ENCODE peak calls at places on chromosomes 13 and 19, in six cellular contexts. K is SJSA1, U is ACHN, V is ovary, T is 8988T, O is smooth muscle cell of the brain vasculature. N is an unnamed sample.
A peak's percentile ranks its signal among the peaks of the same experiment; 100 is the strongest.

GRCh38 chr13:113139580-113139979 is 17.0 kb downstream of the F10 start:
- DNase-seq in K (no peak), U (no peak), V (no peak), T (no peak), O (no peak), N (no peak)

GRCh38 chr19:18118420-18119242 is 21.1 kb downstream of the MAST3 start:
- DNase-seq in K (no peak), U (no peak), V (no peak), T (no peak), O (no peak), N (no peak)

GRCh38 chr13:79282976-79283375 is 123.1 kb downstream of the RBM26 start:
- DNase-seq in K (no peak), U (no peak), V (no peak), T (no peak), O (no peak), N (no peak)

GRCh38 chr13:24203726-24204295 is 43.3 kb downstream of the SPATA13 start:
- DNase-seq in K (no peak), U (no peak), V (no peak), T (no peak), O (no peak), N (no peak)

GRCh38 chr13:36530050-36530789 is 97.9 kb downstream of the CCNA1 start:
- DNase-seq in K (no peak), U (peak; percentile 72), V (no peak), T (no peak), O (no peak), N (no peak)

GRCh38 chr13:98466634-98467236 is 110.2 kb downstream of the STK24 start:
- DNase-seq in K (peak; percentile 55), U (peak; percentile 75), V (no peak), T (peak; percentile 66), O (no peak), N (no peak)

GRCh38 chr13:75566658-75567057 is 17.1 kb downstream of the UCHL3 start:
- DNase-seq in K (peak; percentile 25), U (peak; percentile 44), V (no peak), T (no peak), O (no peak), N (no peak)

GRCh38 chr19:8512115-8512967 is 1.6 kb downstream of the ZNF414 start:
- DNase-seq in K (peak; percentile 41), U (peak; percentile 18), V (no peak), T (peak; percentile 71), O (no peak), N (no peak)

GRCh38 chr13:52025475-52026245 is 1.2 kb downstream of the UTP14C start:
- DNase-seq in K (no peak), U (no peak), V (no peak), T (no peak), O (no peak), N (no peak)

GRCh38 chr13:37775871-37776270 is 93.7 kb downstream of the TRPC4 start:
- DNase-seq in K (no peak), U (no peak), V (no peak), T (no peak), O (no peak), N (no peak)

GRCh38 chr19:33085570-33086128 is 4.7 kb downstream of the GPATCH1 start:
- DNase-seq in K (no peak), U (no peak), V (no peak), T (no peak), O (no peak), N (no peak)

GRCh38 chr13:113663934-113664333 is 3.1 kb upstream of the GRK1 start:
- DNase-seq in K (no peak), U (no peak), V (no peak), T (no peak), O (no peak), N (no peak)

GRCh38 chr19:56806639-56807038 is 33.9 kb downstream of the PEG3 start:
- DNase-seq in K (no peak), U (no peak), V (no peak), T (no peak), O (no peak), N (no peak)

GRCh38 chr13:50732712-50733111 is 110.8 kb downstream of the DLEU7 start:
- DNase-seq in K (peak; percentile 35), U (no peak), V (no peak), T (no peak), O (peak; percentile 28), N (no peak)